ENCODE peak calls at places on chromosomes 13 and 19, in ten cellular contexts. M is mesendoderm; I is NCI-H1436; K is NCI-H2029 treated with DMSO at 0.1 percent for 48 hours; C is AML-193; D is germinal center; V is tibial nerve; N is activated CD4-positive, alpha-beta memory T cell treated with anti-CD3 and anti-CD28 coated beads, Interleukin-2, amount 10 ng/mL, durations not matched to agents 7 days and 5 days; R is T-helper 1 cell; E is IMR-90. Y is an unnamed sample.

GRCh38 chr13:46962286-46962941 is 65.6 kb upstream of the HTR2A start:
- DNase-seq in M (peak; percentile 45), I (no peak), K (no peak), C (peak; percentile 4), D (no peak), V (no peak), N (no peak), R (no peak), E (peak; percentile 73), Y (no peak)

GRCh38 chr19:29832801-29833200 is 21.0 kb downstream of the CCNE1 start:
- DNase-seq in M (no peak), I (no peak), K (no peak), C (no peak), D (no peak), V (no peak), N (no peak), R (no peak), E (no peak), Y (no peak)

GRCh38 chr13:34164585-34164984 is 346.6 kb downstream of the RFC3 start:
- DNase-seq in M (no peak), I (no peak), K (no peak), C (no peak), D (no peak), V (no peak), N (no peak), R (no peak), E (no peak), Y (no peak)

GRCh38 chr19:51099070-51099382 is 9.2 kb downstream of the CTU1 start:
- DNase-seq in M (no peak), I (no peak), K (no peak), C (no peak), D (no peak), V (no peak), N (no peak), R (no peak), E (no peak), Y (no peak)

GRCh38 chr19:33789344-33789743 is 7.3 kb upstream of the KCTD15 start:
- DNase-seq in M (no peak), I (no peak), K (no peak), C (no peak), D (no peak), V (no peak), N (no peak), R (no peak), E (no peak), Y (no peak)

GRCh38 chr13:59946924-59947323 is 216.8 kb downstream of the DIAPH3 start:
- DNase-seq in M (no peak), I (no peak), K (no peak), C (no peak), D (no peak), V (no peak), N (no peak), R (no peak), E (peak; percentile 3), Y (no peak)

GRCh38 chr13:101868585-101869469 is 416.4 kb downstream of the ITGBL1 start:
- DNase-seq in M (no peak), I (no peak), K (peak; percentile 3), C (no peak), D (no peak), V (no peak), N (no peak), R (no peak), E (no peak), Y (no peak)

GRCh38 chr13:49561064-49561410 is 24.3 kb downstream of the RCBTB1 start:
- DNase-seq in M (peak; percentile 89), I (no peak), K (no peak), C (no peak), D (no peak), V (no peak), N (no peak), R (no peak), E (no peak), Y (no peak)

GRCh38 chr19:52533901-52534300 is 6.4 kb downstream of the ZNF808 start:
- DNase-seq in M (peak; percentile 45), I (no peak), K (no peak), C (peak; percentile 68), D (no peak), V (no peak), N (no peak), R (no peak), E (no peak), Y (no peak)

GRCh38 chr13:98050041-98050466 is 92.8 kb upstream of the FARP1 start:
- DNase-seq in M (no peak), I (no peak), K (no peak), C (no peak), D (no peak), V (no peak), N (no peak), R (no peak), E (peak; percentile 67), Y (no peak)

GRCh38 chr13:113533441-113533840 is 42.9 kb upstream of the DCUN1D2 start:
- DNase-seq in M (peak; percentile 42), I (no peak), K (no peak), C (no peak), D (no peak), V (no peak), N (no peak), R (no peak), E (peak; percentile 65), Y (no peak)

GRCh38 chr13:48222358-48223015 is 10.5 kb upstream of the ITM2B start:
- DNase-seq in M (no peak), I (no peak), K (no peak), C (peak; percentile 84), D (no peak), V (peak; percentile 65), N (no peak), R (no peak), E (peak; percentile 42), Y (no peak)

GRCh38 chr13:27161423-27161822 is 10.2 kb downstream of the USP12 start:
- DNase-seq in M (no peak), I (no peak), K (no peak), C (no peak), D (no peak), V (no peak), N (no peak), R (no peak), E (no peak), Y (no peak)

Y was measured in progenitor cell of endocrine pancreas.